ENCODE peak calls at places on chromosomes 5 and 9, in five cellular contexts. C, K, X, W and P are unnamed samples.

GRCh38 chr9:131039129-131039954 is 30.4 kb downstream of the LAMC3 start:
- DNase-seq in W (no peak), C (no peak), K (no peak), X (no peak), P (no peak)

GRCh38 chr9:70532753-70533152 is 118.3 kb upstream of the KLF9 start:
- DNase-seq in X (no peak), C (no peak), K (no peak), W (no peak), P (no peak)

GRCh38 chr5:66966439-66966838 is 230.2 kb downstream of the CD180 start:
- DNase-seq in K (no peak), W (no peak), X (no peak), C (no peak), P (no peak)

GRCh38 chr5:172769324-172769597 is 1.7 kb downstream of the DUSP1 start:
- DNase-seq in K (no peak), W (no peak), C (no peak), X (no peak), P (no peak)

GRCh38 chr9:126069400-126069955 is 257.2 kb upstream of the MVB12B start:
- DNase-seq in X (peak; percentile 48), W (no peak), C (no peak), K (no peak), P (no peak)

GRCh38 chr9:114371986-114372917 is 15.5 kb downstream of the AKNA start:
- DNase-seq in X (no peak), W (peak; percentile 45), K (no peak), C (no peak), P (no peak)

GRCh38 chr9:33452828-33453271 is 5.5 kb upstream of the AQP3 start:
- DNase-seq in X (peak; percentile 96), C (no peak), W (peak; percentile 50), K (peak; percentile 73), P (peak; percentile 83)

GRCh38 chr5:42148813-42149212 is 223.7 kb downstream of the FBXO4 start:
- DNase-seq in X (no peak), C (no peak), W (no peak), K (no peak), P (no peak)

GRCh38 chr5:118705931-118706330 is 282.4 kb downstream of the DTWD2 start:
- DNase-seq in W (no peak), K (no peak), C (no peak), X (no peak), P (no peak)

GRCh38 chr9:36632892-36633291 is 60.2 kb downstream of the MELK start:
- DNase-seq in X (no peak), W (no peak), K (no peak), C (no peak), P (peak; percentile 52)

GRCh38 chr5:13698882-13699281 is 245.6 kb downstream of the DNAH5 start:
- DNase-seq in X (no peak), K (no peak), C (no peak), W (no peak), P (no peak)

GRCh38 chr5:56637321-56637920 is 177.9 kb upstream of the MAP3K1 start:
- DNase-seq in K (no peak), X (peak; percentile 63), W (no peak), C (no peak), P (peak; percentile 43)

GRCh38 chr5:141863569-141864178 is 14.5 kb downstream of the PCDH1 start:
- DNase-seq in X (no peak), K (no peak), W (no peak), C (no peak), P (no peak)

GRCh38 chr9:127796225-127796813 is 6.4 kb upstream of the FPGS start:
- DNase-seq in K (peak; percentile 70), X (no peak), C (no peak), W (no peak), P (no peak)

GRCh38 chr9:1202512-1203285 is 152.5 kb downstream of the DMRT2 start:
- DNase-seq in C (no peak), K (no peak), W (no peak), X (no peak), P (no peak)

GRCh38 chr9:16601991-16602390 is 268.5 kb downstream of the BNC2 start:
- DNase-seq in W (no peak), C (no peak), K (no peak), X (no peak), P (no peak)
- TF ChIP-seq CTCF in W (no peak), C (no peak), K (no peak), X (no peak), P (no peak)

GRCh38 chr9:124676159-124676551 is 95.0 kb downstream of the NR6A1 start:
- DNase-seq in C (no peak), X (no peak), K (no peak), W (no peak), P (no peak)

GRCh38 chr9:124673063-124673462 is 98.0 kb downstream of the NR6A1 start:
- DNase-seq in C (no peak), X (no peak), W (no peak), K (no peak), P (no peak)

GRCh38 chr9:124671861-124672260 is 99.2 kb downstream of the NR6A1 start:
- DNase-seq in K (no peak), C (no peak), X (no peak), W (no peak), P (no peak)

GRCh38 chr9:124674651-124675050 is 96.5 kb downstream of the NR6A1 start:
- DNase-seq in K (no peak), X (no peak), W (no peak), C (no peak), P (no peak)

DNA sequence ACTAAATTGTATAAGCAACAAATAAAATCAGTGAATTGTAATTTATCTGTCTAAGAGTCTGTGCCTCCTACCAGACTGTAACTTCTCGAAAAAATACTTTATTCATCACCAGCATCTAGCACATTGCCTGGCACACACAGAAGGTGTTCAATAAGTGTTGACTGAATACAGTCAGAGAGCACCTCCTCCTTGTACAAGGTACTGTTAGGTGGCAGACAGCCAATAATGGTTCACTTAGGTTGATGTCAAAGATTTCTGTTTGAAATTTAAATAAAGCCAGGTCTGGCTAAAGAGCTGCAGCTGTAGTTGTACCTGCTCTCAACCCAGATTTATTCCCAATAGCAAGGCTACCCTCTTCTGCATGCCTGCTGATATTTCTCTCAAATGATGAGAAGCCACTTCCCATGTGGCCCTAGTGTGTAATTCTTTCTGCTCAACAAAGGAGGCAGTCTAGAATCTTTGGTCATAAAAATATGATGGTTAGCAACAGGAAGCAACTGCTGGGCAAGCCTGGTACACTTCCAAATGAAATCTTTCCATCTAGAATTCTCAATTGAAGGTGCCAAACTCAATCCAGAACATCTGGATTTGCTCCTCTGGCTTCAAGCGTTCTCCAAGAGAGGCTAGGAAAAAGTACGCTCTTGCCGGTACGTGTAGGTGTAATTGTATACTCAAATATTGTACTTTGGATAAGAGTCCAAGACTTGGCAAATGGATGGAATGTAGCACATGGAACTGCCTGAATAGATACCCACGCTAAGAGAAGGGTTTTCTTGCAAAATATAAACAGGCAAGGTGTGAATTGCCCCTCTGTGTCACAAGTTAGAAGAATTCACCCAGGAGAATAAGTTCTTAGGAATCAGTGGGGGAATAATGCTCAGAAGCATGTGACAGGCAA is 95.6 kb downstream of the NR6A1 start:
- DNase-seq in K (no peak), X (no peak), C (no peak), W (no peak), P (no peak)
- TF ChIP-seq CTCF in K (no peak), X (peak; percentile 12), C (no peak), W (no peak), P (no peak)

DNA sequence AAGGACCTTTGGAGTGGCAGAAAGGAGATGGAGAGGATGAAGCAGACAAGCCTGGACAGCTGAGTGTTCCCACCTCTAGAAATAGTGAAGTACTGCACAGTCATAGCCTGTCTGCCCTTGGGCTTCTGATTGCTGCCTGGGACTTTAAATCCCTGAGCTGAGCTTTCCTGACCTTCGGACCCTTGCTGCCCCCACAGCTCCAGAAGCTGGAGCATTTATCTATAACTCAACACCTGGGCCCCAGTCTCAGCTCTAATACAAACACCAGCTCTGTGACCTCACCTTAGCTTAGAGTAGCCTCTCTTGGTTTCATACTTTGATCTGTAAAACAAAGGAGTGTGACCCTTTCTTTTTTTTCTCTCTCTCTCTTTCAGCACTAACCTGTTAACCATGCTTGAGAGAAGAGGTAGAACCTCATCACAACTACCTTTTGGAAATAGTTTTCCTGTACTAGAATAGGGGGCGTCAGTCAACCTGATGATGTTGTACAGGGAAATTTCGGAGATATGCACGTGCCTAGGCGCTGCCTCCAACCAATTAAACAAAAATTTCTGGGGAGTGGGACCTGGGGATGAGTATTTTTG is 25.4 kb upstream of the ELL2 start:
- DNase-seq in W (no peak), K (no peak), C (no peak), X (no peak), P (no peak)
- TF ChIP-seq CTCF in W (no peak), K (no peak), C (no peak), X (no peak), P (no peak)

GRCh38 chr5:168020522-168021294 is 270.7 kb upstream of the WWC1 start:
- DNase-seq in K (no peak), C (no peak), X (no peak), W (no peak), P (peak; percentile 20)
- TF ChIP-seq CTCF in K (no peak), C (no peak), X (peak; percentile 47), W (no peak), P (peak; percentile 41)

DNA sequence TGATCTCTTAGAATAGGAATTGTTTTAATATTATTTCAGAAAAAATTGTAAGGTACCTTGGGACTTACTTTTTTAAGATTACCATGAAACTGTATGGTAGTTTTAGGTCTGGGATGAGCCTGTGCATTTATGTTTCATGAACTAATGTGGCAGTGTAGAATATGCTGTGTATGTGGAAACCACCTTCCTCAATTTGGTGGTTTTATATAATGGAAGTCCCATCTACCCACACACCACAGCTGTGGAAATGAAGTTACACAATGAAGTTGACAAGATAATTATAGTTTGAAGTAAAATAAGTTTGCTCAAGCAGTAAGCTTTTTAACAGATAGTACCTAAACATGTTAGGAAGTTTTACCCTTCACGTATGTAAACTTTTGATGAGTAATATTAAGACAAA is 24.4 kb downstream of the WDR36 start:
- DNase-seq in K (no peak), W (no peak), C (no peak), X (no peak), P (no peak)
- TF ChIP-seq CTCF in K (no peak), W (no peak), C (no peak), X (no peak), P (no peak)

GRCh38 chr5:167051369-167051768 is 1240.1 kb upstream of the WWC1 start:
- DNase-seq in K (no peak), W (no peak), C (no peak), X (no peak), P (no peak)

GRCh38 chr5:167049771-167050567 is 1241.5 kb upstream of the WWC1 start:
- DNase-seq in C (no peak), X (peak; percentile 67), K (no peak), W (no peak), P (no peak)

GRCh38 chr5:167050568-167051214 is 1240.8 kb upstream of the WWC1 start:
- DNase-seq in W (no peak), C (no peak), X (peak; percentile 78), K (no peak), P (no peak)

GRCh38 chr5:167049043-167049663 is 1242.3 kb upstream of the WWC1 start:
- DNase-seq in X (peak; percentile 61), K (no peak), W (peak; percentile 46), C (no peak), P (peak; percentile 53)
- TF ChIP-seq CTCF in X (peak; percentile 91), K (peak; percentile 8), W (peak; percentile 57), C (no peak), P (peak; percentile 50)

DNA sequence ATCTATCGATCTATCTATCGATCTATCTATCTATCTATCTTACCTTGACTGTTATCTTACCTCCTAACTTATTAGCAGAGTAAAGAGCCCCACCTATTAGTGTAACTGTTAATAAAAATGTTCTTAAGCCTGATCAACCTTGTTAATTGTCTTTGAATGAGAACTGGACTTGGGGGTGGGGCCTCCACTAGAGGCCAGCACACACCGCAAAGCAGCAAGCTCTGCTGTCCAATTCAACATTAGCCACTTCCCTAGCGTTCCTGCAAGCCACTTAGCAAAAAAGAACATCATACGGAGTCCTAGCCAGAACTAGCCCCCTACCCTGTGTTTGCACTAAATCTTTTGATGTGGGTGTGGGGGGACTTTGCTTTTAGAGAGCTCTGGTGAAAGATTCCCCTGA is 515.8 kb downstream of the KDM4C start:
- DNase-seq in X (no peak), K (no peak), C (no peak), W (no peak), P (no peak)
- TF ChIP-seq CTCF in X (peak; percentile 73), K (no peak), C (no peak), W (peak; percentile 19), P (peak; percentile 20)